ENCODE peak calls at places on chromosomes 6 and 20, in six cellular contexts. J is upper lobe of left lung, S is transverse colon, W is K562, U is HepG2, V is H1. M is an unnamed sample.

GRCh38 chr6:114558153-114558552 is 215.3 kb upstream of the HS3ST5 start:
- DNase-seq in S (no peak), V (no peak), U (no peak), J (no peak), W (no peak), M (no peak)

GRCh38 chr6:38337819-38338465 is 301.8 kb downstream of the BTBD9 start:
- DNase-seq in W (no peak), V (no peak), U (peak; percentile 33), S (no peak), J (no peak), M (no peak)

GRCh38 chr6:161269310-161269709 is 4.6 kb downstream of the AGPAT4 start:
- DNase-seq in V (no peak), S (no peak), U (no peak), J (no peak), W (no peak), M (no peak)

GRCh38 chr6:157023958-157024357 is 246.8 kb downstream of the ARID1B start:
- DNase-seq in U (no peak), S (no peak), W (no peak), J (peak; percentile 38), V (no peak), M (no peak)

GRCh38 chr6:89475634-89476033 is 42.7 kb downstream of the ANKRD6 start:
- DNase-seq in S (no peak), U (peak; percentile 7), V (no peak), J (no peak), W (no peak), M (no peak)

GRCh38 chr20:2816583-2817340 is 598 bp downstream of the TMEM239 start:
- DNase-seq in U (no peak), V (no peak), W (no peak), J (no peak), S (no peak), M (no peak)

GRCh38 chr20:24977797-24978196 is 14.8 kb downstream of the APMAP start:
- DNase-seq in V (no peak), J (peak; percentile 12), W (no peak), U (no peak), S (no peak), M (no peak)

GRCh38 chr6:36701401-36701991 is 3.9 kb downstream of the RAB44 start:
- DNase-seq in V (no peak), U (peak; percentile 52), J (no peak), W (no peak), S (no peak), M (no peak)

GRCh38 chr6:3026811-3027626 is 27.3 kb downstream of the NQO2 start:
- DNase-seq in U (no peak), S (peak; percentile 24), V (no peak), W (peak; percentile 59), J (peak; percentile 42), M (no peak)

GRCh38 chr6:3019749-3020320 is 20.1 kb downstream of the NQO2 start:
- DNase-seq in J (no peak), V (no peak), U (no peak), S (no peak), W (no peak), M (no peak)

GRCh38 chr6:3022765-3023662 is 23.3 kb downstream of the NQO2 start:
- DNase-seq in V (no peak), W (no peak), S (no peak), J (peak; percentile 56), U (no peak), M (no peak)

GRCh38 chr6:3019065-3019464 is 19.4 kb downstream of the NQO2 start:
- DNase-seq in U (no peak), J (no peak), W (no peak), S (no peak), V (no peak), M (no peak)

DNA sequence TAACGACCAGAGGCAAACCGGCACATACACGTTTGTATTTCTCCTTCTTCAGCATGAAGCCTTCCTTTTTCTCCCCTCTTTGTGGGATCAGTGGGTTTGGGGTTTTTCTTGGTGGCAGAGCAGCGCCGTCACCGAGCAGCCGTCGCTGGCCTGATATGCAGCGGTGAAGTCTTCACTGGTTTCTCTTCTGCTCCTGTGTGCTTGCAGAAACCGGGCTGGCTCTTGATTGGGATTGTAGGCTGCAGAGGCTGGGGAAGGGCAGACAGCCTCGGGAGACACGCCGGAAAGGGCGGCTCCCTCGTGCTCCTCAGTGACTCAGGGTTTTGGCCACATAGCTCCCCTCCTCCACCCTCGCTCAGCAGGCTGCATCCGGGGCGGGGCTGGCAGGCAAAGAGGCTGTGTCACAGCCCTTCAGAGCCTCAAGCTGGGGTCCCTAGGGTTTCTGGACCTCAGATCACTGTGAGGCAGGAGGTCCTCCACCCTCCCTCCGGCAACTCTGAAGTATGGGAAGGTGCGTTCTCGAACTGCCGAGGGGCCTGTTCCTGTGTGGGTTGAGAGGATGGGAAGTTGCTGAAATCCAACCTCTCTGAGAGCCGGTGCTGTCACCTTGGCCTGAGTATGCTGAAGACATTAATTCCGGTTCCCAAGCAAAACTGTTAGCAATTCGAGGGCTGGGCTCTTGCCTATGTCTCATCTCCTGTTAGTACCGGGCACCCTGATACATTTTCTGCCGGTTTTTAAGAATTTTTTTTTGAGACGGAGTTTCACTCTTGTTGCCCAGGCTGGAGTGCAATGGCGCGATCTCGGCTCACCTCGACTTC is 24.2 kb downstream of the NQO2 start:
- DNase-seq in S (peak; percentile 93), W (peak; percentile 96), V (peak; percentile 75), J (peak; percentile 95), U (no peak), M (peak; percentile 87)
- TF ChIP-seq POLR2AphosphoS5 in S (peak; percentile 79), W (peak; percentile 94), V (no peak), J (peak; percentile 96), U (no peak), M (peak; percentile 60)

DNA sequence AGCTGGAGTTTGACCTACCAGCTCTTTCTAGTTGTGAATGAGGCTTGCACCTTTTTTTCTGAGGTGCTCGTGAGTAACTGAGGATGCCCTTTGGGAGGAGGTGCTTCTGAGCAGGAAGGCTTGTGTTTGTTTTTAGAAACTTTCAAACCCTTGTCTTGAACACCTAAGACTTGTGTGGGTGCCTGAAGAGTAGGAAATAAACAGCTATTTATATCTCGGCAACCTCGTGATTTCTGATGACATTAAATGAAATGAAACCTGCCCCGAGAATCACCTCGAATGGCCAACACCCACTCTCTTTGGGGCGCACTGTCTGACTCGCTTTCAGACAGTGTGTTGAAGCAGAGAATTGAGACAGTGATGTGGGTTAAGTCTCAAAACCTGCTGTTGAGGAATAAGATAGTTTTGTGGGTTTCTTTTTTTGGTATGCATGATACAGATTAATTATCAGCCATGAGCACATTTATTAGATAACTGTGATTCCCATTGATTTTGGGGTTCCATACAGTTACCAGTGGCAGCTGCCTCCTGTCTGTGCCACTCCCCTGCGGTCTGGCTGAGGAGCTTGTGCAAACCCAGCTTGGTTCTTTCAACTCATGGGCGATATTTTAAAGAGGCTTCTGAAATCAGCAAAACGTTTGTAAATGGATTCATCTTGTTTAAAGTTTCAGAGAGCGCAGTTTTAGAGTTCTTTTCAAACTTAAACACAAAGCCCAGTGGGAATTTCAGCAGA is 8.4 kb downstream of the IRF4 start:
- DNase-seq in V (no peak), U (no peak), S (no peak), W (no peak), J (no peak), M (no peak)
- TF ChIP-seq EP300 in V (no peak), U (no peak), S (no peak), W (no peak), J (no peak), M (no peak)

GRCh38 chr6:73854998-73855718 is 159.2 kb downstream of the CD109 start:
- DNase-seq in U (peak; percentile 46), V (no peak), W (peak; percentile 31), J (no peak), S (no peak), M (no peak)
- TF ChIP-seq POLR2AphosphoS5 in U (no peak), V (no peak), W (no peak), J (no peak), S (no peak), M (no peak)

GRCh38 chr20:43750774-43751166 is 24.0 kb upstream of the GTSF1L start:
- DNase-seq in U (no peak), S (no peak), J (no peak), W (no peak), V (no peak), M (no peak)

GRCh38 chr20:43752561-43753301 is 25.9 kb upstream of the GTSF1L start:
- DNase-seq in J (peak; percentile 77), W (no peak), S (peak; percentile 62), V (no peak), U (no peak), M (peak; percentile 39)

GRCh38 chr20:43752051-43752360 is 25.2 kb upstream of the GTSF1L start:
- DNase-seq in W (no peak), J (no peak), U (no peak), V (no peak), S (no peak), M (no peak)

GRCh38 chr20:43749734-43750294 is 23.0 kb upstream of the GTSF1L start:
- DNase-seq in J (peak; percentile 84), U (peak; percentile 48), S (peak; percentile 85), W (peak; percentile 85), V (peak; percentile 53), M (peak; percentile 88)

DNA sequence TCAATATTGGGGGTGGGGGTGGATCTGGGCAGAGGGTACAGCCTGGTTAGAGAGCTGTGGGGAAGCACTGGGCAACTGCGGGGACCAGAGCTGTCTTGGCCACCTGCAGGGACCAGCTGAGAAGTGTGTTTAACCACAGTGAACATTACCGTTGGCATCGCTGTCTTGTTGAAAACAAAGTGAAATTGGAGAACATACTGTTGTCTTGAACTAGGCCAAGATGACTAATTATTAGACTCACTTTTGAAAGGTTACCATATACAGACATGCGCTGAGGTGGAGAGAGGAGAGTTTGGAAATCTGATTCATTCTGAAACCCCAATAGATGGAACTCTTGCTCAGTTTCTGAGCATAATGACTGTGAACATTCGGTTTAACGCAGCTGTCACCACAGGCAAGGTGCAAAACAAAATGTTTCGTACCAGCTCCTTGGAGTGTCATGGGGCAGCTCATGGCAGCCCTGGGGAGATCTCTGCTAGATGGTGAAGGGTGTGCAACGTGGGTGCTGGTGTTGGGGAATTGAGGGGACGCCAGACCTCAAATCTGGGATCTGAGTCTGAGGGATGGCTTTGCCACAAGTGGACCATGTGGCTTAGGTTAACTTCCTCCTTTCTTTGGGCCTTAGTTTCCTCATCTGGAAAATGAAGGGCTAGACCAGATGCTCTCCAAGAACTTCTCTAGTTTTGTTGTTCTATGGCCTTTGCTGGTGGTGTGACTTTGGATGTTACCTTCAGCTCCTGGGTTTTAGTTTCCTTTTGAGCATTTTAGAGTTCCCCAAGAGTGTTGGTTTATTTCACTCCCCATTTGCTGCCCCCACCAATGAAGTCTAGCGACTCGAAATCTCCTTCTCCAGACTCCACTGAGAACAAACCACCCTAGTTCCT is 24.6 kb upstream of the GTSF1L start:
- DNase-seq in U (no peak), J (no peak), W (no peak), V (no peak), S (peak; percentile 50), M (no peak)
- TF ChIP-seq EP300 in U (no peak), J (no peak), W (no peak), V (no peak), S (no peak), M (peak; percentile 63)

DNA sequence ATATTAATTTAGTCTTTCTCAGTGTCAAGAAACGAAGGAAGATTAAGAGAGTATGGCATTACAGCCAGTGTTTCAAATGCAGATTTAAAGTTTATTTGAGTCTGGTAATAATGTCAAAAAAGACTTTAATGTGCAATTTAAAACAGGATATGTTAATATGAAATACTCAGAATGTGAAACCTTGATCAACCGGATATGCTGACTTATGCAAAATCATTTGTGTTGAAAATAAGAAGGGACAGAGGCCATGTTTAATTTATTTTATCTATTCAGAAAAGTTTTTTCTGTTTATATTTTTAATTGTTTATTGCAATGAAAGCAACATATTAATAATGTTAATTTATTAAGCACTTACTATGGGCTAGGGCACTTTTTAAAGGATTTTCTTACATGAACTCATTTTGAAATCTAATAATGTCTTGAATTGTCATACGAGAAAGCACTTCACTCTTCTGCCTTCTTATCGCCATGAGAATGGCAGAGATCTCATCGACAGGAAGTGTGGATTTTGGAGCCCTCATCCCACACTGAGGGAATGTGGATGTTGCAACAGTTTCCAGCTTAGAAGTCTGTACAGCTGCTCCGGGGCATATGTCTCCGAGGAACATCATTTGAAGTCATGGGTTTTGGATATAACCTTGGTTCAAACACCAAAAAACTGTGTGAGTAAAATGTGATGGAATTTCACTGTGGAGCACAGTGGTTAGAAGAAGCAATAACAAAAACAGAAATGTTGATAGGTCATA is 1410.4 kb downstream of the EPHA7 start:
- DNase-seq in J (no peak), S (no peak), V (no peak), U (no peak), W (no peak), M (no peak)
- TF ChIP-seq POLR2AphosphoS5 in J (no peak), S (no peak), V (no peak), U (no peak), W (no peak), M (no peak)